ENCODE peak calls at places on chromosomes 11 and 22, in eight cellular contexts. C is NCI-H748 treated with DMSO at 0.1 percent for 48 hours; E is H9; J is T-helper 2 cell; K is NCI-H345; N is WTC11; L is stimulated activated CD4-positive, alpha-beta T cell treated with anti-CD3 and anti-CD28 coated beads, Interleukin-12 subunit alpha, Interleukin-12 subunit beta, amount 100 ng/mL, for 4 hours; P is activated T-cell treated with anti-CD3 and anti-CD28 coated beads, Interleukin-2, amount 50 U/mL, for 48 hours. X is an unnamed sample.

GRCh38 chr11:121341609-121342008 is 49.0 kb downstream of the SC5D start:
- DNase-seq in C (no peak), E (no peak), J (peak; percentile 59), K (no peak), N (no peak), L (no peak), P (peak; percentile 39), X (no peak)

GRCh38 chr11:30006876-30007275 is 10.0 kb downstream of the KCNA4 start:
- DNase-seq in C (peak; percentile 53), E (no peak), J (no peak), K (no peak), N (no peak), L (no peak), P (no peak), X (no peak)

GRCh38 chr22:37021710-37022482 is 2.4 kb downstream of the MPST start:
- DNase-seq in C (no peak), E (no peak), J (peak; percentile 71), K (no peak), N (peak; percentile 69), L (peak; percentile 57), P (peak; percentile 69), X (peak; percentile 86)

GRCh38 chr11:125688066-125688465 is 7.4 kb upstream of the ACRV1 start:
- DNase-seq in C (no peak), E (no peak), J (no peak), K (no peak), N (no peak), L (no peak), P (no peak), X (no peak)

GRCh38 chr11:22466351-22466750 is 128.2 kb downstream of the SLC17A6 start:
- DNase-seq in C (no peak), E (no peak), J (no peak), K (no peak), N (no peak), L (no peak), P (no peak), X (no peak)

GRCh38 chr22:49670610-49671330 is 156.9 kb downstream of the BRD1 start:
- DNase-seq in C (peak; percentile 12), E (peak; percentile 54), J (no peak), K (no peak), N (peak; percentile 56), L (peak; percentile 23), P (peak; percentile 56), X (no peak)

GRCh38 chr11:35098850-35099249 is 40.1 kb upstream of the CD44 start:
- DNase-seq in C (no peak), E (no peak), J (no peak), K (no peak), N (no peak), L (no peak), P (no peak), X (no peak)

GRCh38 chr11:119345685-119346084 is 820 bp downstream of the MFRP start:
- DNase-seq in C (no peak), E (no peak), J (no peak), K (no peak), N (no peak), L (no peak), P (no peak), X (no peak)

GRCh38 chr11:1531418-1531817 is 40.7 kb downstream of the DUSP8 start:
- DNase-seq in C (no peak), E (no peak), J (no peak), K (no peak), N (no peak), L (no peak), P (no peak), X (no peak)

GRCh38 chr22:17514092-17514491 is 49.2 kb upstream of the SLC25A18 start:
- DNase-seq in C (no peak), E (no peak), J (no peak), K (no peak), N (no peak), L (no peak), P (no peak), X (no peak)